ENCODE peak calls at places on chromosome 18, in five cellular contexts. Y is breast epithelium, M is K562, A is Panc1, X is GM23338. N is an unnamed sample.

GRCh38 chr18:12394428-12394827 is 13.3 kb upstream of the PRELID3A start:
- DNase-seq in M (no peak), A (no peak), Y (no peak), X (peak; percentile 67), N (peak; percentile 66)

GRCh38 chr18:21996261-21996892 is 173.0 kb upstream of the GATA6 start:
- DNase-seq in M (no peak), A (no peak), Y (no peak), X (no peak), N (no peak)

GRCh38 chr18:69250305-69251151 is 150.2 kb upstream of the DOK6 start:
- DNase-seq in Y (no peak), A (no peak), X (no peak), M (no peak), N (no peak)

GRCh38 chr18:46325836-46326235 is 221.7 kb downstream of the HAUS1 start:
- DNase-seq in A (no peak), M (no peak), X (no peak), Y (no peak), N (no peak)

GRCh38 chr18:79679552-79680099 is at the start of gene CTDP1:
- DNase-seq in A (no peak), X (peak; percentile 95), M (peak; percentile 70), Y (peak; percentile 91), N (peak; percentile 97)

GRCh38 chr18:9615973-9616559 is 1.7 kb upstream of the PPP4R1 start:
- DNase-seq in Y (no peak), X (peak; percentile 37), A (no peak), M (no peak), N (no peak)

GRCh38 chr18:13548944-13549878 is 177.1 kb downstream of the FAM210A start:
- DNase-seq in Y (no peak), M (no peak), A (no peak), X (no peak), N (no peak)

GRCh38 chr18:51480562-51481261 is 283.2 kb upstream of the MEX3C start:
- DNase-seq in A (no peak), Y (no peak), X (no peak), M (no peak), N (no peak)

GRCh38 chr18:47735041-47735440 is 195.4 kb downstream of the SMAD2 start:
- DNase-seq in M (no peak), X (no peak), A (no peak), Y (no peak), N (peak; percentile 31)

GRCh38 chr18:38047820-38048219 is 482.2 kb upstream of the CELF4 start:
- DNase-seq in X (peak; percentile 32), Y (no peak), A (no peak), M (no peak), N (no peak)

GRCh38 chr18:31065036-31065773 is 22.7 kb upstream of the DSC3 start:
- DNase-seq in A (no peak), X (peak; percentile 61), M (no peak), Y (no peak), N (no peak)

GRCh38 chr18:10023853-10024638 is 110.2 kb downstream of the VAPA start:
- DNase-seq in X (no peak), Y (no peak), M (no peak), A (no peak), N (no peak)

GRCh38 chr18:1244397-1245122 is 339.9 kb downstream of the ADCYAP1 start:
- DNase-seq in M (no peak), X (no peak), A (no peak), Y (no peak), N (no peak)

GRCh38 chr18:74233933-74234325 is 57.8 kb downstream of the CYB5A start:
- DNase-seq in Y (no peak), A (no peak), X (no peak), M (no peak), N (no peak)

GRCh38 chr18:79467126-79467525 is 71.4 kb downstream of the NFATC1 start:
- DNase-seq in A (no peak), Y (no peak), M (no peak), X (no peak), N (no peak)

GRCh38 chr18:80107396-80107795 is 1.7 kb upstream of the ADNP2 start:
- DNase-seq in A (no peak), Y (no peak), M (no peak), X (no peak), N (no peak)

GRCh38 chr18:11696451-11696850 is 7.4 kb downstream of the GNAL start:
- DNase-seq in A (no peak), Y (no peak), X (no peak), M (no peak), N (no peak)

GRCh38 chr18:59904051-59904601 is 4.3 kb downstream of the PMAIP1 start:
- DNase-seq in M (no peak), Y (no peak), A (no peak), X (no peak), N (no peak)

GRCh38 chr18:59900222-59901128 is 679 bp downstream of the PMAIP1 start:
- DNase-seq in Y (no peak), A (no peak), M (peak; percentile 23), X (peak; percentile 85), N (peak; percentile 85)

GRCh38 chr18:59902993-59903610 is 3.3 kb downstream of the PMAIP1 start:
- DNase-seq in X (no peak), M (no peak), A (no peak), Y (no peak), N (no peak)

GRCh38 chr18:59899298-59900221 is at the start of gene PMAIP1:
- DNase-seq in M (peak; percentile 81), A (no peak), X (peak; percentile 93), Y (peak; percentile 86), N (peak; percentile 96)

DNA sequence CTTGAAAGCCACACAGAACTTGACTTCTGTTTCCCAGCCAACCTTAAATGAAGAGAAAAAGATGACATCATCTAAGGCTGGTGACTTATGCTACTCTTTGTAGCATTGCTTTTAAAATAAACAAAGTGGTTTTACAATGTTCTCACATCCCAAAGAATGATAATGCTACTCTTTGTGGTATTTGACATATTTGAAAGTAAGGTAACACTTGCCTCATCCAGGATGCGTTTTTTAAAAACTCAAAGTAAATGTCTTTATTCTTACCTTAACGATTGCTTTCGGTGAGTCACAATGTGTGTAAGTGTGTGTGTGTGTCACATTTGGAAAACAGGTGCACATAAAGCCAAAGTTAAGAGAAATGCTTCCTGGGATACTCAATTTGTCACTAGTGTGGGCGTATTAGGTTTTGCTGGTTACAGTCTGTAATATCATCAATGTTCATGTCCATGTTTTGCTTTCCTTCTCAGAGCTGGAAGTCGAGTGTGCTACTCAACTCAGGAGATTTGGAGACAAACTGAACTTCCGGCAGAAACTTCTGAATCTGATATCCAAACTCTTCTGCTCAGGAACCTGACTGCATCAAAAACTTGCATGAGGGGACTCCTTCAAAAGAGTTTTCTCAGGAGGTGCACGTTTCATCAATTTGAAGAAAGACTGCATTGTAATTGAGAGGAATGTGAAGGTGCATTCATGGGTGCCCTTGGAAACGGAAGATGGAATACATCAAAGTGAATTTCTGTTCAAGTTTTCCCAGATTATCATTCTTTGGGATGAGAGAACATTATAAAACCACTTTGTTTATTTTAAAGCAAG is 2.6 kb downstream of the PMAIP1 start:
- DNase-seq in A (no peak), X (no peak), Y (no peak), M (no peak), N (no peak)
- H3K4me1 ChIP-seq in A (peaks cover 12% of the 10 kb centered on the region), X (peaks cover 38% of the 10 kb centered on the region), Y (no peaks in the 10 kb centered on the region), M (peaks cover 7% of the 10 kb centered on the region), N (peaks cover 78% of the 10 kb centered on the region)

GRCh38 chr18:56878712-56879111 is 227.6 kb downstream of the WDR7 start:
- DNase-seq in A (no peak), M (no peak), X (no peak), Y (no peak), N (no peak)
- TF ChIP-seq POLR2AphosphoS5 in A (no peak), M (no peak), X (no peak), Y (no peak), N (no peak)

GRCh38 chr18:57440331-57441101 is 5.3 kb downstream of the ONECUT2 start:
- DNase-seq in A (no peak), M (no peak), Y (no peak), X (peak; percentile 58), N (no peak)

GRCh38 chr18:57439985-57440330 is 4.8 kb downstream of the ONECUT2 start:
- DNase-seq in X (peak; percentile 50), M (no peak), A (no peak), Y (no peak), N (no peak)

GRCh38 chr18:57437782-57438668 is 2.9 kb downstream of the ONECUT2 start:
- DNase-seq in Y (no peak), X (peak; percentile 96), M (no peak), A (no peak), N (peak; percentile 81)

GRCh38 chr18:57438669-57439616 is 3.8 kb downstream of the ONECUT2 start:
- DNase-seq in X (peak; percentile 12), Y (no peak), A (no peak), M (no peak), N (no peak)

GRCh38 chr18:57439617-57439975 is 4.4 kb downstream of the ONECUT2 start:
- DNase-seq in A (no peak), M (no peak), X (peak; percentile 91), Y (no peak), N (no peak)
- H3K4me3 ChIP-seq in A (no peak overlapping the region), M (no peak overlapping the region), X (peak overlapping the region; percentile 71), Y (no peak overlapping the region), N (no peak overlapping the region)

GRCh38 chr18:35123811-35124210 is 82.6 kb downstream of the MAPRE2 start:
- DNase-seq in Y (no peak), A (no peak), M (no peak), X (no peak), N (no peak)
- H3K4me1 ChIP-seq in Y (no peaks in the 10 kb centered on the region), A (no peaks in the 10 kb centered on the region), M (peaks cover 3% of the 10 kb centered on the region), X (no peaks in the 10 kb centered on the region), N (peaks cover 23% of the 10 kb centered on the region)

DNA sequence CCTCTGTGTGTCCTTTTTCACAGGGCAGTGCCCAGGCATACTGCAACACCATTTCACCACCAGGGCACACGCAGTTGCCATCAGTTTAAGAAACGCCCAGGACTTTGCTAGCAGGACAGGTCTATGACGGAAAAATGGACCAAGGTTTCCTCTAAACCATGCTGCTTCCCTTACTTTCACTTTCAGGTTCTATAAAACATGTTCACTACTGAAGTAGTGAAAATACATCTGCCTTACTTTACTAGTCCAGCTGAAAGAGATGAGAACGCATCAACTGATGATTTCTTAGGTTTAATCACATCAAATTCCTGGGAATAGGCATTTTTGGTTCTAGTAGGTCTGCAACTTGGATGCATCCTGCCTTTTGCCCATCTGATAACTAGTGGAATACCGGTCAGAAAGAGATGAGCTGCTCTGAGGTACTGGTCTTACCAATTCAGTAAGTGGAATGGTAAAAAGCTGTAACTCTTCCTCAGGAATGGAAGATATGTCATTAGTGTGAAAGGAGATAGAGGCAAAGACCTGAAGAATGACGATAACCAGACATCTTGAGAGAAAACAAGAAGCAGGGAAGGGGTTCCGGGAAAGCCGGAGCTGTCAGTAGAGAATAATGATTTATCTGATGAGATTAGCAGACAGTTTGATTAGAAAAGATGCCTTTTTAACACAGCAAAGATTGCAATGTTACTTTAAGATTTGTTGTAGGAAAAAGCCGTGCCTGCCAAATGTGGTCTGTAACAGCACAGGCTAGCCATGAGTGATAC is 110.3 kb downstream of the TCF4 start:
- DNase-seq in X (no peak), A (no peak), Y (no peak), M (no peak), N (no peak)
- TF ChIP-seq POLR2AphosphoS5 in X (no peak), A (no peak), Y (no peak), M (no peak), N (no peak)

DNA sequence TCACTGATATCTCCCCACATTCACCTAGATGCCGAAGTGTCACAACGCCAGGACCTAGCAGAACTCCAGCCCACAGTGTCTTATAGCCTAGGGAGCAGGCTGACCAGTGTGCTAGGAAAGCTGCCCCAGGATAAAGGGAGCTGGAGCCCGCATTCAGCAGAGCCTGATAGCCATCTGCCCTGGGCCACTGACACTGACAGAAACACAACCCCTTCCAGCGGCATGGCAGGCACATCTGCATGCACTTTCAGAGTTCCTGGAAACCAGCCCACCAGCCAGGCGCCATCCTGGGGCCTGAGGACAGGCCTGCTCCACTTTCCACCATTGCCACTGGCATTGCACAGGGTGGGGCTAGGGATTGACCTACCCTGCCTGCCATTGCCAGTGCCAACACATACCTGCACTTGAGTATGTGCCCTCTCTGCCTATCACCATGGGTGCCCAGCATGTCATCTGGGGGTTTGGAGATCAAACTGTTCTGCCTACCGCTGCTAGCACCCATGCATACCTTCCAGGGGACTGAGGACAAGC is 290.1 kb upstream of the KLHL14 start:
- DNase-seq in X (no peak), M (no peak), Y (no peak), A (no peak), N (no peak)
- H3K4me3 ChIP-seq in X (no peak overlapping the region), M (no peak overlapping the region), Y (no peak overlapping the region), A (no peak overlapping the region), N (no peak overlapping the region)